ENCODE peak calls at places on chromosomes 13 and 19, in five cellular contexts. M is H9, N is colonic mucosa, C is astrocyte, T is tibial nerve. Z is an unnamed sample.

GRCh38 chr19:13138916-13139198 is 11.3 kb downstream of the STX10 start:
- DNase-seq in M (no peak), N (no peak), C (no peak), T (no peak), Z (no peak)

GRCh38 chr19:14061751-14062557 is at the start of gene PALM3:
- DNase-seq in M (no peak), N (no peak), C (no peak), T (no peak), Z (peak; percentile 95)

GRCh38 chr19:2802826-2803225 is 16.8 kb upstream of the ZNF554 start:
- DNase-seq in M (no peak), N (no peak), C (no peak), T (no peak), Z (no peak)

GRCh38 chr19:45919678-45920077 is 5.1 kb upstream of the NANOS2 start:
- DNase-seq in M (no peak), N (no peak), C (no peak), T (no peak), Z (no peak)

GRCh38 chr19:30492581-30492980 is 120.4 kb downstream of the ZNF536 start:
- DNase-seq in M (peak; percentile 40), N (no peak), C (no peak), T (no peak), Z (no peak)

GRCh38 chr19:10418281-10419199 is 1.8 kb upstream of the PDE4A start:
- DNase-seq in M (peak; percentile 56), N (no peak), C (no peak), T (no peak), Z (peak; percentile 64)

GRCh38 chr13:35727881-35728280 is 251.4 kb upstream of the MAB21L1 start:
- DNase-seq in M (no peak), N (no peak), C (no peak), T (no peak), Z (no peak)

GRCh38 chr19:14775855-14776254 is 2.5 kb downstream of the ADGRE2 start:
- DNase-seq in M (peak; percentile 31), N (no peak), C (no peak), T (no peak), Z (peak; percentile 69)

GRCh38 chr13:40377783-40378182 is 288.7 kb downstream of the FOXO1 start:
- DNase-seq in M (no peak), N (no peak), C (peak; percentile 75), T (no peak), Z (no peak)

GRCh38 chr13:102825921-102826706 is 19.7 kb upstream of the ERCC5 start:
- DNase-seq in M (no peak), N (no peak), C (peak; percentile 94), T (no peak), Z (no peak)

GRCh38 chr13:110306960-110307696 is at the start of the genes COL4A1 and COL4A2:
- DNase-seq in M (peak; percentile 72), N (peak; percentile 54), C (peak; percentile 66), T (peak; percentile 77), Z (peak; percentile 95)

GRCh38 chr19:1663854-1664253 is 11.4 kb upstream of the TCF3 start:
- DNase-seq in M (no peak), N (no peak), C (no peak), T (no peak), Z (no peak)

GRCh38 chr13:24159362-24159761 is 1.2 kb upstream of the SPATA13 start:
- DNase-seq in M (no peak), N (no peak), C (no peak), T (no peak), Z (no peak)

GRCh38 chr19:19217110-19217509 is 5.4 kb downstream of the NCAN start:
- DNase-seq in M (peak; percentile 49), N (no peak), C (no peak), T (no peak), Z (no peak)

DNA sequence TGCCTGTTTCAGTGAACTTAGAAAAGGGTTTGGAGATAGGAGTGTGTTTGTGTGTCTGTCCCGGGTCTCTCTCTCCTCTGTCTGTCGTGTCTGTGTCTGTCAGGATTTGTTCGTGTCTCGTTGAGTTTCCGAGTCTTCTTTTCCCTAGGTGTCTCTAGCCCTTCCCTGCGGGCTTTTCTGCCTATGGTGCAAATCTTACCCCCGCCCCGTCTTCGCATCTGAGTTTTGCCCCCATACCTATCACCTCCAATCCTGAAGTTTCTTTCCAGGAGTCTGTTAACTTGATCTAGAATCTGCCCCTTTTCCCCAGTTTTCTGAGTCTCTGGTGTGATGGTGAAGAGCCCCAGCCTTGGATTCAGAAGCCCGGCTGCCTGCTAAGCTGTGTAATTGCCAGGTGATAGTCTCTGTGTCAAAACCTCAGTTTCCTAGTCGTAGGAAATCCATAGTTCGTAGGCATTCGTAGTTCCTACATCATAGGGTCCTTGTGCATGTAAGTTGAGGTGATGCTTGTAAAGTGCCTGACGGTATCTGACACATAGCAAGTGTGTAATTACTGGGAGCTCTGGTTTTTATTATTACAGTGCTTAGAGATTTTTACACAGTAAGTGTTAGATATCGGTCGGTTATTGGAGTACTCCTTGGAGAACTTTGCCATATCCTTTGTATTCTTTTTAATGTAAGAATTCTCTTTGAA is 782 bp downstream of the EPN1 start:
- DNase-seq in M (no peak), N (no peak), C (no peak), T (no peak), Z (no peak)
- H3K27ac ChIP-seq in M (no peak overlapping the region), N (peak overlapping the region; percentile 80), C (peak overlapping the region; percentile 75), T (peak overlapping the region; percentile 22), Z (peak overlapping the region; percentile 63)

DNA sequence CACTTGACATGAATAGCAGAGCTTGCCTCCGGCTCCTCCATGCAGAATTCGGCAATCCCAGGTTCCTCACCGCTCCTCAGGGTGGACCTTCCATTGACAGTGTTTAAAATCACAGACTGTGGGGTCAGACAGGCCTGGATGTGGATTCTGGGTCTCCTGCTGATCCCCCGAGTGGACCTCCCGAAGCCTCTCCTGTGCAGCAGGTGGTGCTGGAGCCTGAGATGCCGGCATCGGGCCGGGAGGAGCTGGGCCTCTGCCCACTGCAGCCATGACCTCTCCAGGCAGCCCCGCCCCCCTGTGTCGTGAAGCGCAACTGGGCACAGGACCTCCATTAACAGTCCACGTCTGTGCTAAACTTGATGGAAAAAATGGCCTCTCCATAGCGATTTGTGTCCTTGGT is 10.5 kb upstream of the CDC16 start:
- DNase-seq in M (no peak), N (no peak), C (no peak), T (no peak), Z (peak; percentile 74)
- TF ChIP-seq CTCF in M (no peak), N (no peak), C (no peak), T (no peak), Z (no peak)

DNA sequence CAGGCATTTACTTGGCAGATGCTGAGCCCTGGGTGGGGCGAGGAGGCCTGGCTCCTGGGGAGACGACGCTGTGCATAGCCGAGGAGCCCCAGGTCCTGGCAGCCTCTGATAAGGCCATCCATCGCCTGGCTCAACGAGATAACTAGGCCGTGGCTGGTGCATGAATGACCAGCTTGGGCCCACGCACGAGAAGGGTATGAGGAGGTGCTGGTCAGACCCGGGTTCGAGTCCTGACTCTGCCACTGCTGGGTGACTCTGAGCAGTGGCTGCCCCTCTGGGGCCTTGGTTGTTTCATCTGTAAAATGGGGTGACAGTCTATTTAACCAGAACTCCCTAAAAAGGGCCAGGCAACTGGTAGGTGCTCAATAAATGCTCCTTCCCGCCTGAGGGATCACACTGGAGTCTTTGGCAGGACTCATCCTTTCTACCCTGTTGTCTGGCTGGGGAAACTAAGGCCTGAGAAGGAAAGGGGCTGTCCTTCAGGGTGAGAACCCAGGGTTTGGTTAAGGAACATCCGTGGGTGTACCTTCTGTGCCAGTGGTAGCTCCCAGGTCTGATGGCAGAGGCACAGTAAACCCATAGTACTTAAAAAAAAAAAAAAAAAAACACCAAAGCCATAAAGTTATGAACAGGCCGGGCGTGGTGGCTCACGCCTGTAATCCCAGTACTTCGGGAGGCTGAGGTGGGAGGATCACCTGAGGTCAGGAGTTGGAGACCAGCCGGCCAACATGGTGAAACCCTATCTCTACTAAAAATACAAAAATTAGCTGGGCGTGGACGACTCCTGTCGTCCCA is 8.1 kb upstream of the ARRDC2 start:
- DNase-seq in M (no peak), N (no peak), C (no peak), T (no peak), Z (peak; percentile 78)
- H3K27ac ChIP-seq in M (no peak overlapping the region), N (peak overlapping the region; percentile 90), C (no peak overlapping the region), T (peak overlapping the region; percentile 83), Z (peak overlapping the region; percentile 87)

GRCh38 chr19:51479531-51480331 is 1.4 kb downstream of the CEACAM18 start:
- DNase-seq in M (no peak), N (no peak), C (no peak), T (no peak), Z (no peak)
- TF ChIP-seq CTCF in M (no peak), N (no peak), C (no peak), T (no peak), Z (no peak)